ENCODE peak calls at places on chromosomes 7 and 10, in nine cellular contexts. One of them, this sample, is unnamed.

GRCh38 chr10:92146781-92147180 is 144.1 kb downstream of the CPEB3 start:
- DNase-seq in nephron progenitor cell: no peak
- DNase-seq in heart right ventricle: no peak
- DNase-seq in stomach: no peak
- DNase-seq in fibroblast of lung: no peak
- DNase-seq in epithelial cell of esophagus: no peak
- DNase-seq in fibroblast of villous mesenchyme: no peak
- DNase-seq in HL-60: no peak
- DNase-seq in HFFc6: no peak
- DNase-seq in this sample: no peak

GRCh38 chr7:22992874-22993840 is 20.8 kb downstream of the HYCC1 start:
- DNase-seq in heart right ventricle: no peak
- DNase-seq in nephron progenitor cell: no peak
- DNase-seq in HFFc6: no peak
- DNase-seq in fibroblast of lung: peak
- DNase-seq in fibroblast of villous mesenchyme: no peak
- DNase-seq in HL-60: no peak
- DNase-seq in epithelial cell of esophagus: no peak
- DNase-seq in stomach: no peak
- DNase-seq in this sample: peak

GRCh38 chr7:159197066-159197975 is 52.7 kb upstream of the VIPR2 start:
- DNase-seq in HFFc6: no peak
- DNase-seq in stomach: no peak
- DNase-seq in fibroblast of lung: no peak
- DNase-seq in fibroblast of villous mesenchyme: no peak
- DNase-seq in epithelial cell of esophagus: no peak
- DNase-seq in nephron progenitor cell: no peak
- DNase-seq in heart right ventricle: no peak
- DNase-seq in HL-60: peak
- DNase-seq in this sample: peak

GRCh38 chr10:49288341-49289065 is 10.5 kb upstream of the C10orf71 start:
- DNase-seq in epithelial cell of esophagus: no peak
- DNase-seq in heart right ventricle: no peak
- DNase-seq in HFFc6: no peak
- DNase-seq in fibroblast of lung: no peak
- DNase-seq in nephron progenitor cell: no peak
- DNase-seq in fibroblast of villous mesenchyme: no peak
- DNase-seq in HL-60: no peak
- DNase-seq in stomach: no peak
- DNase-seq in this sample: no peak

GRCh38 chr7:68306692-68307107 is 1291.6 kb upstream of the AUTS2 start:
- DNase-seq in HFFc6: no peak
- DNase-seq in fibroblast of villous mesenchyme: no peak
- DNase-seq in HL-60: no peak
- DNase-seq in fibroblast of lung: no peak
- DNase-seq in epithelial cell of esophagus: no peak
- DNase-seq in stomach: no peak
- DNase-seq in heart right ventricle: no peak
- DNase-seq in nephron progenitor cell: no peak
- DNase-seq in this sample: no peak

GRCh38 chr10:59847326-59847725 is 59.0 kb downstream of the CCDC6 start:
- DNase-seq in epithelial cell of esophagus: no peak
- DNase-seq in fibroblast of lung: no peak
- DNase-seq in nephron progenitor cell: no peak
- DNase-seq in stomach: no peak
- DNase-seq in heart right ventricle: no peak
- DNase-seq in HFFc6: no peak
- DNase-seq in fibroblast of villous mesenchyme: no peak
- DNase-seq in HL-60: no peak
- DNase-seq in this sample: no peak

GRCh38 chr7:23001610-23002009 is 12.3 kb downstream of the HYCC1 start:
- DNase-seq in fibroblast of villous mesenchyme: no peak
- DNase-seq in nephron progenitor cell: no peak
- DNase-seq in HL-60: no peak
- DNase-seq in heart right ventricle: no peak
- DNase-seq in stomach: no peak
- DNase-seq in HFFc6: no peak
- DNase-seq in epithelial cell of esophagus: no peak
- DNase-seq in fibroblast of lung: no peak
- DNase-seq in this sample: no peak

GRCh38 chr7:123534383-123535260 is at the start of gene IQUB:
- DNase-seq in epithelial cell of esophagus: peak
- DNase-seq in HFFc6: peak
- DNase-seq in fibroblast of lung: peak
- DNase-seq in stomach: peak
- DNase-seq in heart right ventricle: peak
- DNase-seq in HL-60: peak
- DNase-seq in nephron progenitor cell: peak
- DNase-seq in fibroblast of villous mesenchyme: peak
- DNase-seq in this sample: peak

GRCh38 chr7:101373812-101374612 is 11.3 kb downstream of the COL26A1 start:
- DNase-seq in stomach: no peak
- DNase-seq in fibroblast of lung: no peak
- DNase-seq in HFFc6: peak
- DNase-seq in epithelial cell of esophagus: no peak
- DNase-seq in nephron progenitor cell: no peak
- DNase-seq in fibroblast of villous mesenchyme: peak
- DNase-seq in HL-60: no peak
- DNase-seq in heart right ventricle: no peak
- DNase-seq in this sample: no peak

DNA sequence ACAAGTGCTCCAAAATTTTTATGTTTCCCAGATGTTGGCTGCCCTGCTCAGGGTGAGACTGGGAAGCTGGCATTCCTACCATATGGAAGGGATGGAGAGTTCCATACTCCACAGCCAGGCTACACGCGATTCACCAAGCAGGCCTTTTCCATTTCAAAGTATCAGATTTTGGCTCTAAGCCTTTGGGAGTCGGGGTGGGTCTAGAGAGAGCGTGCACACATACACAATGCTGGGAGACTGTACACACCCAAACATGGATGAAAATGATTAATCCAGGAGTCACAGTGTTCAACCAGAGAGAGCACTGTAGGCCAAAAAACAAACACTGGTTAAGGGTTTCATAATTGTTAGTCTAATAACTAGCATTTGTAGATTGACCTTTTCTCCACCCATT is 295.0 kb downstream of the BICC1 start:
- DNase-seq in fibroblast of lung: peak
- DNase-seq in nephron progenitor cell: no peak
- DNase-seq in HL-60: no peak
- DNase-seq in epithelial cell of esophagus: peak
- DNase-seq in stomach: no peak
- DNase-seq in fibroblast of villous mesenchyme: peak
- DNase-seq in heart right ventricle: no peak
- DNase-seq in HFFc6: peak
- DNase-seq in this sample: no peak
- TF ChIP-seq CTCF in fibroblast of lung: no peak
- TF ChIP-seq CTCF in nephron progenitor cell: no peak
- TF ChIP-seq CTCF in HL-60: no peak
- TF ChIP-seq CTCF in epithelial cell of esophagus: no peak
- TF ChIP-seq CTCF in stomach: no peak
- TF ChIP-seq CTCF in fibroblast of villous mesenchyme: no peak
- TF ChIP-seq CTCF in heart right ventricle: no peak
- TF ChIP-seq CTCF in HFFc6: no peak
- TF ChIP-seq CTCF in this sample: no peak

GRCh38 chr7:150966002-150966401 is 12.1 kb downstream of the KCNH2 start:
- DNase-seq in stomach: no peak
- DNase-seq in nephron progenitor cell: no peak
- DNase-seq in HFFc6: no peak
- DNase-seq in HL-60: no peak
- DNase-seq in fibroblast of villous mesenchyme: no peak
- DNase-seq in epithelial cell of esophagus: no peak
- DNase-seq in fibroblast of lung: no peak
- DNase-seq in heart right ventricle: peak
- DNase-seq in this sample: no peak
- TF ChIP-seq CTCF in stomach: no peak
- TF ChIP-seq CTCF in nephron progenitor cell: peak
- TF ChIP-seq CTCF in HFFc6: peak
- TF ChIP-seq CTCF in HL-60: no peak
- TF ChIP-seq CTCF in fibroblast of villous mesenchyme: peak
- TF ChIP-seq CTCF in epithelial cell of esophagus: no peak
- TF ChIP-seq CTCF in fibroblast of lung: no peak
- TF ChIP-seq CTCF in heart right ventricle: peak
- TF ChIP-seq CTCF in this sample: no peak

GRCh38 chr10:96488161-96488935 is 25.4 kb downstream of the TLL2 start:
- DNase-seq in fibroblast of villous mesenchyme: no peak
- DNase-seq in stomach: no peak
- DNase-seq in HL-60: no peak
- DNase-seq in HFFc6: no peak
- DNase-seq in heart right ventricle: no peak
- DNase-seq in epithelial cell of esophagus: no peak
- DNase-seq in nephron progenitor cell: no peak
- DNase-seq in fibroblast of lung: peak
- DNase-seq in this sample: no peak

GRCh38 chr10:96493254-96493653 is 20.5 kb downstream of the TLL2 start:
- DNase-seq in HL-60: no peak
- DNase-seq in heart right ventricle: no peak
- DNase-seq in fibroblast of lung: no peak
- DNase-seq in fibroblast of villous mesenchyme: no peak
- DNase-seq in stomach: no peak
- DNase-seq in HFFc6: no peak
- DNase-seq in nephron progenitor cell: no peak
- DNase-seq in epithelial cell of esophagus: no peak
- DNase-seq in this sample: no peak

GRCh38 chr10:96493871-96494525 is 19.7 kb downstream of the TLL2 start:
- DNase-seq in epithelial cell of esophagus: no peak
- DNase-seq in stomach: no peak
- DNase-seq in HFFc6: no peak
- DNase-seq in nephron progenitor cell: no peak
- DNase-seq in fibroblast of villous mesenchyme: no peak
- DNase-seq in fibroblast of lung: no peak
- DNase-seq in heart right ventricle: no peak
- DNase-seq in HL-60: no peak
- DNase-seq in this sample: no peak

GRCh38 chr10:96495544-96495943 is 18.2 kb downstream of the TLL2 start:
- DNase-seq in heart right ventricle: no peak
- DNase-seq in fibroblast of lung: no peak
- DNase-seq in stomach: no peak
- DNase-seq in HFFc6: no peak
- DNase-seq in epithelial cell of esophagus: no peak
- DNase-seq in HL-60: no peak
- DNase-seq in nephron progenitor cell: no peak
- DNase-seq in fibroblast of villous mesenchyme: no peak
- DNase-seq in this sample: no peak

GRCh38 chr10:96491303-96491702 is 22.4 kb downstream of the TLL2 start:
- DNase-seq in fibroblast of lung: no peak
- DNase-seq in HFFc6: no peak
- DNase-seq in heart right ventricle: no peak
- DNase-seq in nephron progenitor cell: no peak
- DNase-seq in HL-60: no peak
- DNase-seq in epithelial cell of esophagus: peak
- DNase-seq in stomach: no peak
- DNase-seq in fibroblast of villous mesenchyme: no peak
- DNase-seq in this sample: no peak
- TF ChIP-seq CTCF in fibroblast of lung: no peak
- TF ChIP-seq CTCF in HFFc6: peak
- TF ChIP-seq CTCF in heart right ventricle: no peak
- TF ChIP-seq CTCF in nephron progenitor cell: no peak
- TF ChIP-seq CTCF in HL-60: no peak
- TF ChIP-seq CTCF in epithelial cell of esophagus: peak
- TF ChIP-seq CTCF in stomach: no peak
- TF ChIP-seq CTCF in fibroblast of villous mesenchyme: peak
- TF ChIP-seq CTCF in this sample: no peak

DNA sequence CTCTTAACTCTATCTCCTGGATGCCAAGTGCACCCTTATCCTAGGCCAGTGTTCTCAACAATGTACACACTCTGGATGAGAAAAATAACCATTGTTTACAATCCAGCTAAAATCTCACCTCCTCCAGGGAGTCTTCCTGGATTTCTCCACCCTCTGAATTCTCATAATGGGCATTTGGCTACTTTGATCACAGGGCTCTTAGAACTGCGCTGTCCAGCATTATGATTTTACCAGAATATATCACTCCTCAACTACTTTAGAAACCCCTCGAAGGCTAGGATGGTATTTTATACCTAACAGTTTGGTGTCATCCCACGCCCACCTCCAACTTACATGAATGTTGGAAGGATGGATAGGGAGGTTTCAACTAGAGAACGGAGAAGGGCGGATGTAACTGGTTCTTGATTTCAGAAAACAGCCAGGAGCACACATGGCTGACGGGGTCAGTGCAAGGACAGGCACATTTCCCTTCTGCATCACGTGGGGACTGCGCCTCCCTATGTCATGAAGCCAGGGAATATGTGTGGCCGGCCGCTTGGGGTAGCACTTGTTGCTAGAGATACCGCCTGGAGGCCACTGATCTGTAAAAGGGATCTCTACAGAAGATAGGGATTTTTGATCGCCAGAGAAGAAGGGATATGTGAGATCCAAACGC is 1.2 kb upstream of the ATP6V0E2 start:
- DNase-seq in HL-60: peak
- DNase-seq in HFFc6: peak
- DNase-seq in heart right ventricle: peak
- DNase-seq in fibroblast of lung: peak
- DNase-seq in fibroblast of villous mesenchyme: peak
- DNase-seq in stomach: peak
- DNase-seq in epithelial cell of esophagus: peak
- DNase-seq in nephron progenitor cell: peak
- DNase-seq in this sample: peak
- TF ChIP-seq CTCF in HL-60: no peak
- TF ChIP-seq CTCF in HFFc6: peak
- TF ChIP-seq CTCF in heart right ventricle: no peak
- TF ChIP-seq CTCF in fibroblast of lung: no peak
- TF ChIP-seq CTCF in fibroblast of villous mesenchyme: peak
- TF ChIP-seq CTCF in stomach: no peak
- TF ChIP-seq CTCF in epithelial cell of esophagus: peak
- TF ChIP-seq CTCF in nephron progenitor cell: no peak
- TF ChIP-seq CTCF in this sample: no peak

DNA sequence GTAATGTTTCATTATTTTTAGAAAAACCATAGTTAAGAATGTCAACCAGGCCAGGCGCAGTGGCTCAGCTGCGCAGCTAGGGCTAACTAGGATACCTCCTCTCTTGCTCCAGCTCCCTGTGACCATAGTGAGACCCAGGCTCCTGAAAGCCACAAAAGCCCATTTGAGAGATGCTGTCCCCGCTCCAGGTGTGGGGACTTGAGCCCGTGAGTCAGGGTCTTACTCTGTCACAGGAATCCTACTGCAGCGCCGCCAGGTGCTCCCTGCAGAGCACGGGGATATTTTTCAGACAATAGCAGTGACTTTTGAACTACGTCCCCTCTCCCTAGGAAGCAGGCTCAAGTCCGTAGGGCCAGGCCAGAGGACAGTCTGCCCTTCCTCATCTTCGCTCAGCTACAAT is 75.6 kb upstream of the NRBF2 start:
- DNase-seq in fibroblast of villous mesenchyme: no peak
- DNase-seq in fibroblast of lung: no peak
- DNase-seq in nephron progenitor cell: no peak
- DNase-seq in HL-60: no peak
- DNase-seq in stomach: no peak
- DNase-seq in epithelial cell of esophagus: no peak
- DNase-seq in heart right ventricle: no peak
- DNase-seq in HFFc6: no peak
- DNase-seq in this sample: no peak
- TF ChIP-seq CTCF in fibroblast of villous mesenchyme: no peak
- TF ChIP-seq CTCF in fibroblast of lung: no peak
- TF ChIP-seq CTCF in nephron progenitor cell: no peak
- TF ChIP-seq CTCF in HL-60: no peak
- TF ChIP-seq CTCF in stomach: no peak
- TF ChIP-seq CTCF in epithelial cell of esophagus: no peak
- TF ChIP-seq CTCF in heart right ventricle: no peak
- TF ChIP-seq CTCF in HFFc6: no peak
- TF ChIP-seq CTCF in this sample: no peak

This sample was measured in activated CD8-positive, alpha-beta T cell treated with anti-CD3 and anti-CD28 coated beads for 36 hours.